ENCODE peak calls at places on chromosomes 12 and 14, in six cellular contexts. B is upper lobe of right lung, X is A549, H is AG04450, W is lung, I is pancreas. Z is an unnamed sample.

GRCh38 chr12:57430931-57431566 is at the start of gene R3HDM2:
- DNase-seq in B (peak; percentile 99), X (peak; percentile 98), H (peak; percentile 87), W (peak; percentile 96), I (peak; percentile 96), Z (peak; percentile 91)

GRCh38 chr12:113425960-113426453 is 3.8 kb downstream of the SDSL start:
- DNase-seq in B (no peak), X (no peak), H (no peak), W (no peak), I (no peak), Z (no peak)

GRCh38 chr14:106843376-106843775 is 1317.0 kb downstream of the TMEM121 start:
- DNase-seq in B (no peak), X (no peak), H (no peak), W (no peak), I (no peak), Z (no peak)

GRCh38 chr14:23237772-23238594 is at the start of gene RNF212B:
- DNase-seq in B (peak; percentile 98), X (peak; percentile 79), H (no peak), W (peak; percentile 93), I (peak; percentile 97), Z (peak; percentile 73)

GRCh38 chr14:94342334-94342934 is 19.3 kb upstream of the SERPINA6 start:
- DNase-seq in B (peak; percentile 78), X (peak; percentile 90), H (peak; percentile 99), W (peak; percentile 89), I (peak; percentile 77), Z (no peak)

GRCh38 chr12:9319842-9320173 is 111.6 kb upstream of the PZP start:
- DNase-seq in B (no peak), X (no peak), H (no peak), W (no peak), I (no peak), Z (no peak)

GRCh38 chr14:96925422-96925821 is 128.2 kb downstream of the VRK1 start:
- DNase-seq in B (no peak), X (no peak), H (no peak), W (no peak), I (no peak), Z (no peak)

GRCh38 chr14:33201116-33201515 is 262.4 kb downstream of the NPAS3 start:
- DNase-seq in B (no peak), X (no peak), H (no peak), W (no peak), I (no peak), Z (no peak)

GRCh38 chr12:24788886-24789285 is 160.0 kb downstream of the BCAT1 start:
- DNase-seq in B (no peak), X (no peak), H (no peak), W (no peak), I (no peak), Z (no peak)

GRCh38 chr12:109640961-109641360 is 67.4 kb downstream of the MVK start:
- DNase-seq in B (no peak), X (no peak), H (no peak), W (no peak), I (no peak), Z (no peak)

DNA sequence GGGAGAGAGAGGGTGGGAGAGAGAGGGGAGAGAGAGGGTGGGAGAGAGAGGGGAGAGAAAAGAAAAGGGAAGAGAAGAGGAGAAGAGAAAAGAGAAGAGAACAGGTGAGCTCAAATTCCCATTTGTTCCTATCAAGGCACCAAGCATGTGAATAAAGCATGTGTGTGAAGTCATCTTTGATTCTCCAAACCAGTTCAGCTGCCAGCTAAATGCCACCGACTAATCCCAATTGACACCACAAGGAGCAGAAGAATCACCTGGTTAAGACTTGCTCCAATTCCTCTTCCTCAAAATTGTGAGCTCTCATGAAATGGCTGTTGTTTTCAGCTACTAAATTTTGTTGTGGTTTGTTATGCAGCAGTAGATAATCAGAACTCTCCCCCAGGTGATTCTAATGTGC is 188.9 kb downstream of the TMX1 start:
- DNase-seq in B (no peak), X (no peak), H (no peak), W (no peak), I (no peak), Z (no peak)
- TF ChIP-seq CTCF in B (no peak), X (no peak), H (no peak), W (no peak), I (no peak), Z (no peak)

DNA sequence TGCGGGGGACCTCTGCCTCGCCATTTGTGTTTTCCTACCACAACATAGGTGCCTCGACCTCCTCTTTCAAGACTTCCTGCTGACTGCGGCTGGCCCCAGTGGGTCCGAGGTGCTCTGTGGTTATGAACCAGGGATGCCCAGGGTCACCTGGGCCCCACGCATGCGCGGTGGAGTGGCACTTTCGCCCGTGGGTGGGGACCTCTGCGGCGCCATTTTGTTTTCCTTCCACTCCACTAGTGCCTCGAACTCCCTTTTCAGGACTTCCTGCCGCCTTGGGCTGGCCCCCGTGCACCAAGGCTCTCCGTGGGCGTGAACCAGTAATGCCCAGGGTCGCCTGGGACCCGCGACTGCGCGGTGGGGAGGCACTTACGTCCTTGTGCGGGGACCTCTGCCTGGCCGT is 351.6 kb downstream of the ALG10 start:
- DNase-seq in B (no peak), X (no peak), H (no peak), W (no peak), I (no peak), Z (no peak)
- H3K9me3 ChIP-seq in B (no peaks in the 10 kb centered on the region), X (no peaks in the 10 kb centered on the region), H (peaks cover 100% of the 10 kb centered on the region), W (no peaks in the 10 kb centered on the region), I (no peaks in the 10 kb centered on the region), Z (no peaks in the 10 kb centered on the region)

GRCh38 chr12:54628186-54628846 is 6.4 kb downstream of the LACRT start:
- DNase-seq in B (no peak), X (no peak), H (no peak), W (no peak), I (no peak), Z (no peak)

GRCh38 chr12:54634795-54635194 is at the start of gene LACRT:
- DNase-seq in B (no peak), X (no peak), H (no peak), W (no peak), I (no peak), Z (no peak)

GRCh38 chr12:54631551-54631950 is 3.1 kb downstream of the LACRT start:
- DNase-seq in B (no peak), X (no peak), H (no peak), W (no peak), I (no peak), Z (no peak)

GRCh38 chr12:54629925-54630324 is 4.8 kb downstream of the LACRT start:
- DNase-seq in B (no peak), X (no peak), H (no peak), W (no peak), I (no peak), Z (no peak)

DNA sequence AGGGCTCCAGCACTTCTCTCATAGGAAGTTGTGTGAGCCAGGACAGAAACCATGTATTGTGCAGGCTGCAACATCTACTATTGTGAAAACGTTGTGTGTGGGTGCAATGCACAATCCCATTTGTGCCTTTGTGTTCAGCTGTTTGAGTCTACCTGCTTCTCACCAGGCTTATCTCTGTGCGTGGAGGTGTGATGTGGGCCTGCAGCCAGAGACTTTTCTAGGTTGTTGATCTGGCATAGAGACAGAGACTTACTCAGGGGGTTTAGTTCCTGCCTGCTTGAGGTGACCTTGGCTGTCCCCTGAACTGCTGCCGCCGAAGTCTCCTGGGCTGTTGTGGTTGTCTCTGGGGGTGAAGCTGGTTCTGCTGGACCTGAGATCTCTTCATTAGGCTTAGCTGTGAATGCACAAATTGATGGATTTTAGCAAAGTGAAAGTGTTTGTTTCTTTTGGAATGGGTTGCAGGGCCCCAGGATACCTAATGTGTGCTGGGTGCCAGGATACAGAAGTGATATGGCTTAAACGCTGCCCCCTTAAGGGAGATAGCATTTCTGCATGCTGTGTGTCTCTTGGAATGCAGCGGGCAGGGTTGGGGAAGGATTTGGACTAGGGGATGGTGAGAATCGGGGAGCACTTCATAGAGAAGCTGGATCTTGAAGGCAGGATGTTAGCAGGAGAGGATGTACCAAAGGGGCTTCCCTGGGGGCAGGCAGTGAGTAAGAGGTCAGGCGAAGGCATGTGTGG is 2.5 kb downstream of the LACRT start:
- DNase-seq in B (no peak), X (no peak), H (no peak), W (no peak), I (peak; percentile 17), Z (no peak)
- TF ChIP-seq CTCF in B (no peak), X (no peak), H (no peak), W (no peak), I (no peak), Z (no peak)

DNA sequence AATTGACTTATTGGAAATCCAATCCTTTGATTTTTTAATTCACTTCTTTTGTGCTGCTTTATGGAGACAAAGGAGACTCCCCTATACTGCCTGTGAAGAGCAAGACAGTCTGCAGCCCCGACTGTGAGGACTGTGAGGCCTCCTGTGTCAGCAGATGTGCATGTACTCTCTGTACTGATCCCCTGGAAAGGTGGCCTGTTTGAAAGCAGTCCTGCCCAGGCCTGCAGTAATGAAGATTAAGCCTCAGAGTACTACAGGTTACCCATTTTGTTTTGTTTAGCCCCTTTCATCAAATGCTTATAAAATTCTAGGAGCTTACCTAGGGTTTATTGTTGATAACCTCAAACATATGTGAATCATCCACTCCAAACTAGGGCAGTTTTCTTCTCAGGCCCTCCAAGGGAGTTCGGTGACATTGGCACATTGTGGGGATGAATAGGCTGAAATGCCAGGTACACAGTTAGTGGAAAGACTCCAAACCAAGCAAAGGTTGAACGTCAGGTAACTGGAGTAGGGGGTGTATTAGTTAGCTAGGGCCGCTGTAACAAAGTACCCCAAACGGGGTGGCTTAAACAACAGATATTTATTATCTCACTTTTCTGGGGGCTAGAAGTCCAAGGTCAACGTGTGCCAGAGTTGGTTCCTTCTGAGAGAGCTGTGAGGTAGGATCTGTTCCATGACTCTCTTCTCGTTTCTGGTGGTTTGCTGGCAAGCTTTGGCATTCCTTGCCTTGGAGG is 208.7 kb upstream of the BCL2L14 start:
- DNase-seq in B (no peak), X (no peak), H (no peak), W (no peak), I (no peak), Z (no peak)
- H3K9me3 ChIP-seq in B (peaks cover 8% of the 10 kb centered on the region), X (peaks cover 6% of the 10 kb centered on the region), H (peaks cover 4% of the 10 kb centered on the region), W (peaks cover 2% of the 10 kb centered on the region), I (no peaks in the 10 kb centered on the region), Z (no peaks in the 10 kb centered on the region)

DNA sequence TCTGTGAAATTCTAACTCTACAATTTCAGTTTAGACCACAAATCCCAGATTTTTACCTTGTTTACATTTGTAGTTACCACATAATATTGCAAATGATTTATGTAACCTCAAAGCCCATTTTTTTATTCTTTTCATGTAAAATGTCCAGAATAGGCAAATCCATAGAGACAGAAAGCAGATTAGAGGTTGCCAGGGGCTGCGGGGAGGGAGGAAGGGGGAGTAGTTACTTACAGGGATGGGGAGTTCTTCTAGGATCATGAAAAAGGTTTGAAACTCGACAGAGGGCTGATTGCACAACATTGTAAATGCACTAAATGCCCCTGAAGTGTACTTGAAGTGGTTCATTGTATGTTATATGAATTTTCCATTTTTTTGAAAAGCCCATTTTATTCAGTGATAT is 66.5 kb downstream of the PPP2R5C start:
- DNase-seq in B (no peak), X (no peak), H (no peak), W (no peak), I (no peak), Z (no peak)
- TF ChIP-seq CTCF in B (no peak), X (no peak), H (no peak), W (no peak), I (no peak), Z (no peak)

DNA sequence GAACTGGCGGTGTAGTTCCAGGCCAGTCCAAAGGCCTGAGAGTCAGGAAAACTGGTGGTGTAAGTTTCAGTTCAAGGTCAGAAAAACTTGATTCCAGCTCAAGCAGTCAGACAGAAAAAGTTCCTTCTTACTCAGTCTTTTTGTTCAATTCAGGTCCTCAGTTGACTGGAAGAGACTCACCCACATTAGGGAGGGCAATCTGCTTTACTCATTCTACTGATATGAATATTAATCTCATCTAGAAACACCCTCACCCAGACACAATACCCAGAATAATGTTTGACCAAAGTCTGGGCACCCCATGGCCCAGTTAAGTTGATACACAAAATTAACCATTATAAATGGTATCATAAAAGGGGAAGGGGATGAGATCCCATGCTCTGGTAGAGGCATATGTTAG is 50.1 kb upstream of the LTA4H start:
- DNase-seq in B (no peak), X (no peak), H (no peak), W (no peak), I (no peak), Z (no peak)
- H3K9me3 ChIP-seq in B (no peaks in the 10 kb centered on the region), X (peaks cover 5% of the 10 kb centered on the region), H (no peaks in the 10 kb centered on the region), W (no peaks in the 10 kb centered on the region), I (no peaks in the 10 kb centered on the region), Z (no peaks in the 10 kb centered on the region)